ENCODE peak calls at places on chromosome 6, in ten cellular contexts. S, N, E, J, V, Y, X, M, I and L are unnamed samples.

GRCh38 chr6:160139420-160139851 is 17.8 kb downstream of the SLC22A1 start:
- DNase-seq in S (peak), N (no peak), E (no peak), J (peak), V (no peak), Y (no peak), X (no peak), M (peak), I (no peak), L (no peak)

GRCh38 chr6:33432546-33432945 is 12.7 kb downstream of the SYNGAP1 start:
- DNase-seq in S (no peak), N (no peak), E (no peak), J (no peak), V (no peak), Y (no peak), X (no peak), M (no peak), I (no peak), L (no peak)

GRCh38 chr6:40324206-40324605 is 263.0 kb downstream of the LRFN2 start:
- DNase-seq in S (no peak), N (no peak), E (no peak), J (no peak), V (no peak), Y (no peak), X (no peak), M (no peak), I (no peak), L (no peak)

GRCh38 chr6:108168980-108169800 is 3.4 kb downstream of the NR2E1 start:
- DNase-seq in S (no peak), N (no peak), E (no peak), J (no peak), V (no peak), Y (peak), X (no peak), M (no peak), I (peak), L (peak)

GRCh38 chr6:120378582-120379220 is 955.6 kb downstream of the TBC1D32 start:
- DNase-seq in S (peak), N (no peak), E (no peak), J (peak), V (no peak), Y (no peak), X (no peak), M (peak), I (no peak), L (no peak)

GRCh38 chr6:67640462-67640861 is 994.6 kb upstream of the ADGRB3 start:
- DNase-seq in S (no peak), N (no peak), E (no peak), J (peak), V (no peak), Y (no peak), X (no peak), M (no peak), I (no peak), L (no peak)

GRCh38 chr6:29845405-29846006 is 17.9 kb downstream of the HLA-G start:
- DNase-seq in S (no peak), N (peak), E (peak), J (no peak), V (peak), Y (no peak), X (peak), M (peak), I (no peak), L (no peak)

GRCh38 chr6:68638225-68638900 is 3.3 kb downstream of the ADGRB3 start:
- DNase-seq in S (peak), N (no peak), E (peak), J (peak), V (no peak), Y (peak), X (no peak), M (peak), I (peak), L (peak)

GRCh38 chr6:11201772-11202512 is 30.5 kb downstream of the NEDD9 start:
- DNase-seq in S (no peak), N (no peak), E (no peak), J (no peak), V (no peak), Y (no peak), X (no peak), M (no peak), I (no peak), L (no peak)

GRCh38 chr6:106397441-106397840 is 36.9 kb downstream of the CRYBG1 start:
- DNase-seq in S (no peak), N (no peak), E (no peak), J (no peak), V (no peak), Y (no peak), X (no peak), M (no peak), I (no peak), L (no peak)

GRCh38 chr6:23414204-23414501 is 711.9 kb upstream of the NRSN1 start:
- DNase-seq in S (peak), N (no peak), E (peak), J (peak), V (no peak), Y (no peak), X (no peak), M (peak), I (no peak), L (no peak)

GRCh38 chr6:45854343-45854742 is 161.3 kb downstream of the CLIC5 start:
- DNase-seq in S (no peak), N (no peak), E (no peak), J (no peak), V (no peak), Y (no peak), X (no peak), M (no peak), I (no peak), L (no peak)

GRCh38 chr6:149477544-149477943 is 7.3 kb downstream of the ZC3H12D start:
- DNase-seq in S (no peak), N (no peak), E (no peak), J (no peak), V (no peak), Y (no peak), X (no peak), M (no peak), I (no peak), L (no peak)

GRCh38 chr6:12148841-12149240 is 136.7 kb downstream of the HIVEP1 start:
- DNase-seq in S (no peak), N (no peak), E (no peak), J (no peak), V (no peak), Y (no peak), X (no peak), M (no peak), I (no peak), L (no peak)

GRCh38 chr6:152232494-152233151 is 404.5 kb downstream of the SYNE1 start:
- DNase-seq in S (peak), N (no peak), E (no peak), J (peak), V (no peak), Y (peak), X (no peak), M (peak), I (no peak), L (no peak)

GRCh38 chr6:166747644-166748595 is 120.9 kb upstream of the RPS6KA2 start:
- DNase-seq in S (no peak), N (no peak), E (no peak), J (no peak), V (no peak), Y (no peak), X (no peak), M (no peak), I (no peak), L (no peak)

GRCh38 chr6:110864816-110865215 is 9.8 kb upstream of the AMD1 start:
- DNase-seq in S (no peak), N (no peak), E (no peak), J (no peak), V (no peak), Y (no peak), X (no peak), M (no peak), I (no peak), L (no peak)

GRCh38 chr6:86010915-86011786 is 368.5 kb upstream of the SYNCRIP start:
- DNase-seq in S (no peak), N (no peak), E (peak), J (no peak), V (no peak), Y (no peak), X (no peak), M (peak), I (no peak), L (no peak)

GRCh38 chr6:139983555-139984276 is 609.3 kb upstream of the CITED2 start:
- DNase-seq in S (no peak), N (no peak), E (no peak), J (peak), V (no peak), Y (no peak), X (no peak), M (no peak), I (no peak), L (no peak)

GRCh38 chr6:2959909-2960719 is 11.3 kb downstream of the SERPINB6 start:
- DNase-seq in S (peak), N (no peak), E (peak), J (peak), V (no peak), Y (no peak), X (no peak), M (peak), I (peak), L (no peak)

GRCh38 chr6:69994251-69994650 is 127.9 kb downstream of the COL19A1 start:
- DNase-seq in S (no peak), N (no peak), E (no peak), J (no peak), V (no peak), Y (no peak), X (no peak), M (no peak), I (no peak), L (no peak)

GRCh38 chr6:27883136-27883535 is 29.1 kb downstream of the OR2B2 start:
- DNase-seq in S (no peak), N (no peak), E (no peak), J (no peak), V (no peak), Y (no peak), X (no peak), M (no peak), I (no peak), L (no peak)

GRCh38 chr6:19587238-19587942 is 249.8 kb upstream of the ID4 start:
- DNase-seq in S (no peak), N (no peak), E (no peak), J (no peak), V (no peak), Y (no peak), X (no peak), M (no peak), I (no peak), L (no peak)

GRCh38 chr6:43021270-43022047 is at the start of gene RRP36:
- DNase-seq in S (peak), N (peak), E (peak), J (peak), V (peak), Y (peak), X (peak), M (peak), I (peak), L (peak)

GRCh38 chr6:105794263-105794662 is 291.9 kb upstream of the PRDM1 start:
- DNase-seq in S (peak), N (no peak), E (peak), J (no peak), V (no peak), Y (no peak), X (no peak), M (peak), I (peak), L (peak)

GRCh38 chr6:119672725-119673124 is 323.2 kb upstream of the MAN1A1 start:
- DNase-seq in S (no peak), N (no peak), E (no peak), J (no peak), V (no peak), Y (no peak), X (no peak), M (no peak), I (no peak), L (no peak)

GRCh38 chr6:113078791-113079190 is 731.7 kb downstream of the RFPL4B start:
- DNase-seq in S (no peak), N (no peak), E (no peak), J (no peak), V (no peak), Y (no peak), X (no peak), M (no peak), I (no peak), L (no peak)